ENCODE peak calls at places on chromosomes 6 and 20, in five cellular contexts. Z, J, K, W and F are unnamed samples.

GRCh38 chr6:131393433-131393832 is 179.6 kb upstream of the ARG1 start:
- DNase-seq in Z (no peak), J (no peak), K (no peak), W (no peak), F (no peak)

GRCh38 chr6:109373762-109374161 is 8.5 kb downstream of the CD164 start:
- DNase-seq in Z (no peak), J (no peak), K (no peak), W (no peak), F (no peak)

GRCh38 chr6:28635547-28636158 is 110.0 kb downstream of the GPX5 start:
- DNase-seq in Z (peak; percentile 58), J (no peak), K (no peak), W (no peak), F (no peak)

GRCh38 chr6:114390176-114390575 is 47.4 kb upstream of the HS3ST5 start:
- DNase-seq in Z (no peak), J (no peak), K (no peak), W (no peak), F (no peak)

GRCh38 chr6:36598326-36598725 is 4.2 kb downstream of the SRSF3 start:
- DNase-seq in Z (no peak), J (no peak), K (no peak), W (no peak), F (no peak)

GRCh38 chr6:47061631-47062300 is 19.6 kb upstream of the ADGRF1 start:
- DNase-seq in Z (no peak), J (no peak), K (peak; percentile 61), W (no peak), F (no peak)

GRCh38 chr20:14566505-14566904 is 229.1 kb upstream of the FLRT3 start:
- DNase-seq in Z (no peak), J (no peak), K (peak; percentile 1), W (no peak), F (no peak)

GRCh38 chr20:38999217-38999616 is 37.1 kb downstream of the DHX35 start:
- DNase-seq in Z (no peak), J (no peak), K (no peak), W (no peak), F (no peak)

GRCh38 chr20:5531318-5532081 is 214.7 kb upstream of the PROKR2 start:
- DNase-seq in Z (no peak), J (no peak), K (peak; percentile 82), W (no peak), F (no peak)

GRCh38 chr20:5524886-5525285 is 208.1 kb upstream of the PROKR2 start:
- DNase-seq in Z (no peak), J (no peak), K (peak; percentile 29), W (no peak), F (no peak)

GRCh38 chr20:5526516-5526915 is 209.8 kb upstream of the PROKR2 start:
- DNase-seq in Z (no peak), J (no peak), K (no peak), W (no peak), F (no peak)

GRCh38 chr20:5528719-5529256 is 212.0 kb upstream of the PROKR2 start:
- DNase-seq in Z (peak; percentile 56), J (peak; percentile 84), K (peak; percentile 93), W (peak; percentile 76), F (peak; percentile 85)

GRCh38 chr20:5529331-5530142 is 212.8 kb upstream of the PROKR2 start:
- DNase-seq in Z (peak; percentile 54), J (peak; percentile 36), K (peak; percentile 84), W (peak; percentile 16), F (peak; percentile 51)
- H3K4me3 ChIP-seq in Z (no peak overlapping the region), J (no peak overlapping the region), K (no peak overlapping the region), W (no peak overlapping the region), F (no peak overlapping the region)

GRCh38 chr6:44271406-44271723 is 1.1 kb downstream of the TMEM151B start:
- DNase-seq in Z (no peak), J (no peak), K (no peak), W (no peak), F (no peak)

GRCh38 chr6:44271914-44272313 is 1.7 kb downstream of the TMEM151B start:
- DNase-seq in Z (no peak), J (no peak), K (no peak), W (no peak), F (no peak)

GRCh38 chr6:44269168-44269920 is 906 bp upstream of the TMEM151B start:
- DNase-seq in Z (no peak), J (no peak), K (no peak), W (no peak), F (no peak)

GRCh38 chr6:44269921-44270525 is at the start of gene TMEM151B:
- DNase-seq in Z (peak; percentile 76), J (no peak), K (no peak), W (no peak), F (no peak)

DNA sequence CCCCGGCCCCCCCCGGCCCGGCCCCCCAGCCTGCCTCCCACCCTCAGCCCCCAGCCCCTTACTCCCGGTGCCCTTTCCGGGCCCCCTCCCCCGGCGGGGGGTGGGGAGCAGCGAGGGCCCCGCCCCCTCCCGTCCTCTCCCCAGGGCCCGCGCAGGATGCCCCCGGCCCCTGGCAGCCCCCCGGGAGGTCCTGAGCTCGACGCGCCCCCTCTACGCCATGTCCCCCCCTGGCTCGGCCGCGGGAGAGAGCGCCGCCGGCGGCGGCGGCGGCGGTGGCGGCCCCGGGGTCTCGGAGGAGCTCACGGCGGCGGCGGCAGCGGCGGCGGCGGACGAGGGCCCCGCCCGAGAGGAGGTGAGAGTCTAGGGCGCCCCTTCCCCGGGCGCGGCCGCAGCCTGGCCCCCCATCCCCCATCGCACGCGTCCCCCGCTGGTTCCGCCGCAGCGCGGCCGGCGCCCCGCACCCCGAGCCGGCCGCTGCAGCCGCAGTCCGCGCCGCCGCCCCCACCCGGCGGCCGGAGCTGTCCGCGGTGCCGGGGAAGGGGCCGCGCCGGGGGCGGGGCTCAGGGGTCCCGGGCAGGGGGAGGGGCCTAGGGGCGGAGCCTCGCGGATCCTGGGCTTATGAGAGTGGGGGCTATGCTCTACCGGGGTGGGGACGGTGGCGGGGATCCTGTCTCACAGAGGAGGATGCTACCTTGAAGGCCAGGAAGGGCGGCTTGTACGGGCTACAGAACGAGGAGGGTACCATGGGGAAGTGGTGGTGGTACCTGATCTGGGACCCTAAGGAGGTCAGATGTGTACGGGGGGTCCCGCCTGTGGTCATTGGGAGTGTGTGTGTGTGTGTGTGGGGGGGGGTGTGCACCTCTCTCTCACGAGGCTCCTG is 516 bp downstream of the TMEM151B start:
- DNase-seq in Z (peak; percentile 97), J (no peak), K (no peak), W (no peak), F (no peak)
- H3K4me3 ChIP-seq in Z (peak overlapping the region; percentile 41), J (no peak overlapping the region), K (peak overlapping the region; percentile 52), W (peak overlapping the region; percentile 22), F (peak overlapping the region; percentile 17)

GRCh38 chr6:141359953-141360352 is 772.8 kb upstream of the GJE1 start:
- DNase-seq in Z (no peak), J (no peak), K (peak; percentile 83), W (no peak), F (peak; percentile 31)
- H3K4me3 ChIP-seq in Z (no peak overlapping the region), J (no peak overlapping the region), K (no peak overlapping the region), W (no peak overlapping the region), F (no peak overlapping the region)

GRCh38 chr20:57699395-57699794 is 10.4 kb downstream of the PMEPA1 start:
- DNase-seq in Z (no peak), J (no peak), K (no peak), W (no peak), F (no peak)

GRCh38 chr20:57697540-57697939 is 12.3 kb downstream of the PMEPA1 start:
- DNase-seq in Z (no peak), J (no peak), K (no peak), W (no peak), F (no peak)

GRCh38 chr20:57701090-57701489 is 8.7 kb downstream of the PMEPA1 start:
- DNase-seq in Z (no peak), J (no peak), K (no peak), W (no peak), F (no peak)

GRCh38 chr20:57698191-57698866 is 11.5 kb downstream of the PMEPA1 start:
- DNase-seq in Z (no peak), J (peak; percentile 93), K (peak; percentile 94), W (peak; percentile 91), F (peak; percentile 92)

GRCh38 chr20:57698867-57699275 is 10.9 kb downstream of the PMEPA1 start:
- DNase-seq in Z (no peak), J (no peak), K (peak; percentile 33), W (no peak), F (no peak)
- H3K4me3 ChIP-seq in Z (no peak overlapping the region), J (no peak overlapping the region), K (no peak overlapping the region), W (no peak overlapping the region), F (peak overlapping the region; percentile 14)